ENCODE peak calls at places on chromosome 14, in nine cellular contexts. B is sciatic nerve; M is heart right ventricle; R is heart left ventricle; J is RWPE1; F is Kasumi-1; T is activated CD4-positive, alpha-beta T cell treated with anti-CD3 and anti-CD28 coated beads, Interleukin-2, amount 50 U/mL, for 24 hours; L is amniotic stem cell; C is endothelial cell. V is an unnamed sample.

GRCh38 chr14:74960702-74961101 is 5.3 kb upstream of the PGF start:
- DNase-seq in C (no peak), R (no peak), B (no peak), F (no peak), J (no peak), T (no peak), M (no peak), L (no peak), V (no peak)

GRCh38 chr14:53430870-53431269 is 277.7 kb upstream of the DDHD1 start:
- DNase-seq in R (no peak), F (no peak), C (no peak), B (no peak), L (no peak), M (no peak), T (no peak), J (no peak), V (no peak)

GRCh38 chr14:69860221-69860620 is 19.0 kb upstream of the SMOC1 start:
- DNase-seq in L (no peak), B (no peak), M (no peak), F (no peak), J (no peak), C (no peak), T (no peak), R (no peak), V (no peak)

GRCh38 chr14:61174395-61175386 is 106.4 kb downstream of the TMEM30B start:
- DNase-seq in J (peak), T (no peak), C (no peak), F (no peak), L (no peak), M (no peak), R (no peak), B (no peak), V (no peak)

GRCh38 chr14:100660498-100661339 is 66.0 kb upstream of the DLK1 start:
- DNase-seq in L (no peak), M (no peak), R (no peak), J (peak), C (no peak), T (no peak), B (no peak), F (no peak), V (no peak)

GRCh38 chr14:33404054-33404453 is 465.4 kb downstream of the NPAS3 start:
- DNase-seq in M (no peak), J (peak), F (no peak), L (peak), R (no peak), T (no peak), B (no peak), C (no peak), V (peak)

GRCh38 chr14:40850191-40850590 is 756.5 kb upstream of the LRFN5 start:
- DNase-seq in L (no peak), C (no peak), F (no peak), R (no peak), T (no peak), B (no peak), M (no peak), J (no peak), V (no peak)

GRCh38 chr14:101235042-101235871 is 326.0 kb upstream of the DIO3 start:
- DNase-seq in L (no peak), J (peak), T (no peak), C (peak), B (peak), F (peak), M (peak), R (peak), V (no peak)

GRCh38 chr14:74955229-74955999 is at the start of gene PGF:
- DNase-seq in F (peak), C (peak), B (peak), M (peak), J (peak), T (no peak), R (peak), L (no peak), V (no peak)

GRCh38 chr14:50697659-50698290 is 29.7 kb upstream of the SAV1 start:
- DNase-seq in M (no peak), J (no peak), F (no peak), C (no peak), B (no peak), L (no peak), R (no peak), T (no peak), V (no peak)

GRCh38 chr14:105899071-105899641 is 372.8 kb downstream of the TMEM121 start:
- DNase-seq in J (no peak), C (no peak), L (no peak), B (no peak), M (no peak), R (no peak), F (peak), T (no peak), V (no peak)

GRCh38 chr14:69242311-69243224 is 17.4 kb upstream of the GALNT16 start:
- DNase-seq in M (no peak), F (peak), B (peak), C (peak), T (peak), L (peak), R (no peak), J (peak), V (peak)

GRCh38 chr14:74347096-74347794 is 1.0 kb upstream of the VRTN start:
- DNase-seq in C (no peak), J (no peak), B (no peak), R (no peak), L (no peak), T (no peak), F (no peak), M (no peak), V (no peak)

GRCh38 chr14:105082703-105083102 is 17.5 kb upstream of the GPR132 start:
- DNase-seq in R (no peak), F (no peak), B (peak), T (no peak), L (no peak), C (no peak), M (no peak), J (no peak), V (no peak)

GRCh38 chr14:95895720-95896119 is 19.1 kb downstream of the TUNAR start:
- DNase-seq in J (peak), M (no peak), B (no peak), T (no peak), C (peak), R (no peak), L (no peak), F (no peak), V (no peak)

GRCh38 chr14:64266206-64266605 is 28.0 kb downstream of the ESR2 start:
- DNase-seq in M (no peak), L (no peak), F (no peak), J (no peak), B (no peak), R (no peak), C (no peak), T (no peak), V (peak)

GRCh38 chr14:95432152-95433093 is 84.0 kb downstream of the SYNE3 start:
- DNase-seq in B (peak), C (peak), R (peak), F (no peak), M (peak), J (peak), T (no peak), L (no peak), V (no peak)

GRCh38 chr14:102050625-102051024 is 36.2 kb downstream of the HSP90AA1 start:
- DNase-seq in R (no peak), T (no peak), C (no peak), F (no peak), J (no peak), B (no peak), M (no peak), L (no peak), V (no peak)

GRCh38 chr14:73477618-73478266 is 13.0 kb upstream of the RIOX1 start:
- DNase-seq in J (peak), R (no peak), F (no peak), M (no peak), B (no peak), L (no peak), C (no peak), T (no peak), V (no peak)

GRCh38 chr14:103898711-103899110 is 29.5 kb upstream of the TDRD9 start:
- DNase-seq in R (no peak), T (no peak), L (no peak), J (no peak), C (no peak), F (no peak), B (no peak), M (no peak), V (no peak)

GRCh38 chr14:99256483-99256874 is 15.5 kb downstream of the BCL11B start:
- DNase-seq in R (no peak), C (no peak), F (no peak), T (no peak), M (no peak), J (no peak), L (no peak), B (no peak), V (no peak)

GRCh38 chr14:76181546-76181945 is 29.8 kb downstream of the GPATCH2L start:
- DNase-seq in B (no peak), T (no peak), J (no peak), R (no peak), C (no peak), M (no peak), L (no peak), F (peak), V (no peak)

V was measured in HS-5.